ENCODE peak calls at places on chromosome 19, in five cellular contexts. O is right lobe of liver, A is adrenal gland, T is GM12878, G is vagina. V is an unnamed sample.

GRCh38 chr19:39078436-39079200 is 5.5 kb upstream of the ACP7 start:
- DNase-seq in O (no peak), A (no peak), T (no peak), G (no peak), V (no peak)

GRCh38 chr19:23070353-23070781 is 46.5 kb upstream of the ZNF730 start:
- DNase-seq in O (no peak), A (peak; percentile 6), T (no peak), G (no peak), V (peak; percentile 22)

GRCh38 chr19:44212865-44213346 is 574 bp downstream of the ZNF227 start:
- DNase-seq in O (no peak), A (peak; percentile 17), T (no peak), G (no peak), V (no peak)

GRCh38 chr19:33665776-33666175 is 44.0 kb downstream of the CHST8 start:
- DNase-seq in O (no peak), A (no peak), T (no peak), G (peak; percentile 77), V (no peak)

GRCh38 chr19:40523322-40524047 is 53.2 kb upstream of the SHKBP1 start:
- DNase-seq in O (peak; percentile 70), A (peak; percentile 91), T (no peak), G (no peak), V (peak; percentile 63)

GRCh38 chr19:43780706-43781525 is at the start of gene KCNN4:
- DNase-seq in O (no peak), A (no peak), T (no peak), G (no peak), V (no peak)

GRCh38 chr19:34962945-34963530 is 991 bp downstream of the ZNF792 start:
- DNase-seq in O (no peak), A (no peak), T (no peak), G (no peak), V (no peak)

GRCh38 chr19:56111601-56112312 is 9.3 kb downstream of the ZNF787 start:
- DNase-seq in O (no peak), A (peak; percentile 81), T (no peak), G (no peak), V (peak; percentile 85)

GRCh38 chr19:18292810-18293641 is 11.6 kb upstream of the JUND start:
- DNase-seq in O (peak; percentile 83), A (peak; percentile 98), T (no peak), G (no peak), V (peak; percentile 94)

GRCh38 chr19:39873385-39873784 is 27.2 kb upstream of the FBL start:
- DNase-seq in O (no peak), A (no peak), T (no peak), G (no peak), V (no peak)

GRCh38 chr19:17137417-17137816 is 61.8 kb downstream of the MYO9B start:
- DNase-seq in O (no peak), A (no peak), T (no peak), G (no peak), V (no peak)

GRCh38 chr19:48591021-48591420 is 15.5 kb upstream of the SPACA4 start:
- DNase-seq in O (no peak), A (no peak), T (no peak), G (no peak), V (no peak)

GRCh38 chr19:51351266-51351990 is 9.5 kb upstream of the VSIG10L start:
- DNase-seq in O (no peak), A (no peak), T (no peak), G (no peak), V (no peak)

GRCh38 chr19:45636902-45637301 is 2.3 kb downstream of the EML2 start:
- DNase-seq in O (no peak), A (peak; percentile 59), T (no peak), G (no peak), V (no peak)

GRCh38 chr19:18041054-18041453 is 33.1 kb downstream of the ARRDC2 start:
- DNase-seq in O (no peak), A (no peak), T (no peak), G (no peak), V (no peak)

GRCh38 chr19:58356236-58356970 is 3.1 kb upstream of the A1BG start:
- DNase-seq in O (no peak), A (no peak), T (no peak), G (no peak), V (peak; percentile 84)

GRCh38 chr19:19475845-19476828 is 39.2 kb downstream of the TSSK6 start:
- DNase-seq in O (no peak), A (no peak), T (no peak), G (no peak), V (no peak)

GRCh38 chr19:16141043-16141442 is 2.4 kb upstream of the HSH2D start:
- DNase-seq in O (no peak), A (no peak), T (peak; percentile 75), G (no peak), V (no peak)

GRCh38 chr19:33535176-33535575 is 13.6 kb upstream of the PEPD start:
- DNase-seq in O (no peak), A (no peak), T (no peak), G (no peak), V (no peak)

GRCh38 chr19:18300930-18301717 is 19.7 kb upstream of the JUND start:
- DNase-seq in O (peak; percentile 96), A (peak; percentile 97), T (no peak), G (no peak), V (peak; percentile 90)

GRCh38 chr19:47848871-47849473 is 10.1 kb upstream of the TPRX2 start:
- DNase-seq in O (no peak), A (peak; percentile 38), T (no peak), G (no peak), V (no peak)

GRCh38 chr19:11374449-11375142 is at the start of gene SWSAP1:
- DNase-seq in O (peak; percentile 99), A (peak; percentile 99), T (peak; percentile 99), G (peak; percentile 99), V (peak; percentile 97)

GRCh38 chr19:57558525-57558924 is 1.1 kb downstream of the ZNF550 start:
- DNase-seq in O (no peak), A (no peak), T (no peak), G (no peak), V (no peak)

GRCh38 chr19:49844138-49844740 is 6.7 kb upstream of the PTOV1 start:
- DNase-seq in O (no peak), A (no peak), T (no peak), G (no peak), V (no peak)

GRCh38 chr19:18879579-18880373 is 16.2 kb downstream of the CERS1 start:
- DNase-seq in O (no peak), A (no peak), T (no peak), G (no peak), V (no peak)

GRCh38 chr19:55585658-55586339 is 5.2 kb upstream of the ZNF579 start:
- DNase-seq in O (peak; percentile 65), A (peak; percentile 79), T (no peak), G (no peak), V (peak; percentile 91)

GRCh38 chr19:29842471-29843179 is 30.8 kb downstream of the CCNE1 start:
- DNase-seq in O (peak; percentile 31), A (peak; percentile 46), T (no peak), G (no peak), V (no peak)

GRCh38 chr19:47445937-47446402 is 25.7 kb downstream of the SLC8A2 start:
- DNase-seq in O (peak; percentile 54), A (peak; percentile 51), T (no peak), G (no peak), V (peak; percentile 42)

GRCh38 chr19:30851646-30852045 is 479.5 kb downstream of the ZNF536 start:
- DNase-seq in O (no peak), A (no peak), T (no peak), G (peak; percentile 64), V (no peak)

GRCh38 chr19:49951806-49952474 is 9.0 kb downstream of the SIGLEC11 start:
- DNase-seq in O (no peak), A (no peak), T (no peak), G (no peak), V (no peak)

GRCh38 chr19:48271531-48272151 is 1.8 kb downstream of the ZNF114 start:
- DNase-seq in O (no peak), A (peak; percentile 36), T (no peak), G (no peak), V (peak; percentile 88)

GRCh38 chr19:53182202-53182601 is 11.0 kb downstream of the ZNF665 start:
- DNase-seq in O (no peak), A (no peak), T (no peak), G (no peak), V (no peak)

GRCh38 chr19:41657157-41657556 is 30.3 kb upstream of the CEACAM4 start:
- DNase-seq in O (no peak), A (no peak), T (no peak), G (no peak), V (peak; percentile 52)

GRCh38 chr19:7942981-7943443 is 454 bp downstream of the TIMM44 start:
- DNase-seq in O (no peak), A (peak; percentile 30), T (no peak), G (no peak), V (no peak)

GRCh38 chr19:7940841-7941240 is 2.6 kb downstream of the TIMM44 start:
- DNase-seq in O (no peak), A (no peak), T (no peak), G (no peak), V (no peak)

GRCh38 chr19:7944177-7944761 is 803 bp upstream of the TIMM44 start:
- DNase-seq in O (peak; percentile 78), A (peak; percentile 93), T (peak; percentile 58), G (no peak), V (no peak)

GRCh38 chr19:7941895-7942596 is 1.4 kb downstream of the TIMM44 start:
- DNase-seq in O (no peak), A (no peak), T (no peak), G (no peak), V (no peak)

DNA sequence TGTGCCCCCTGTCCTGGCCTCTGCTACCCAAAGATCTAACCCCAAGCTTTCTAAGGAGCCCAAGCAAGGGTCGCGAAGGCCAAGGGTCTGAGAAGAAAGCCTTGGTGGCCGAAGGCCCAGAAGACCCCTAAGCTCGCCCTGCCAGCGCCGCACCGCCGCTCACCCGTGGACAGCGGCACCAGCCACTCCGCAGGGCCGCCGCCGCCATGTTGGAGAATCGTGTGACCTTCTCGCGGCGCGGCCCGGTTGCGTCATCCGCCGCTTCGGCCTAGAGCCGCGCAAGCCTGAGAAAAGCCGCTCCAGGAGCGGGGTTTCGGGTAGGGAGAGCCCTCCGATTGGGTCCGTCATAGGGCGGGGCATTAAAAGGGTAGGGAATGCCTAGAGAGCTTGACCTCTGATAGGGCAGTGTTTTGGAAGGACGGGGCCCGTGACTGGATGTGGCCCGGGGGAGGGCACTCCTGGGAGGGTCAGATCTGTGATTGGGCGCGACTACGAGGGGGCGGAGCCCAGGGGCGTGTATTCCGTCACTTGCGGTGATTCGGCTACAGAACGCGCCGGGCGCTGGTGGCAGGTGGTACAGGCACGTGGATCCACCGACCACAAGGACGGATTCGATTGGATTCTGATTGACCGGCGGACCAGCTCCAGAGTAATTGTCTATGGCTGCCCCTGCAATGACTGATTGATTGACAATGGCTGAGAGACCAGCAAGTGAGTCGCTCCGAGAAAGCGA is at the start of gene TIMM44:
- DNase-seq in O (peak; percentile 99), A (peak; percentile 100), T (peak; percentile 97), G (peak; percentile 99), V (peak; percentile 98)
- TF ChIP-seq POLR2A in O (peak; percentile 74), A (peak; percentile 90), T (peak; percentile 94), G (peak; percentile 59), V (no peak)

GRCh38 chr19:1601613-1602064 is 3.6 kb downstream of the UQCR11 start:
- DNase-seq in O (no peak), A (no peak), T (no peak), G (no peak), V (no peak)
- TF ChIP-seq POLR2A in O (no peak), A (no peak), T (no peak), G (no peak), V (no peak)

GRCh38 chr19:12496480-12496879 is 11.9 kb upstream of the ZNF709 start:
- DNase-seq in O (no peak), A (no peak), T (no peak), G (no peak), V (no peak)
- TF ChIP-seq POLR2A in O (no peak), A (no peak), T (no peak), G (no peak), V (no peak)

GRCh38 chr19:4063369-4064072 is 3.2 kb downstream of the ZBTB7A start:
- DNase-seq in O (peak; percentile 58), A (peak; percentile 58), T (no peak), G (no peak), V (no peak)
- TF ChIP-seq POLR2A in O (no peak), A (peak; percentile 36), T (peak; percentile 7), G (no peak), V (peak; percentile 26)